ENCODE peak calls at places on chromosomes 2 and 18, in four cellular contexts. One of them, this sample, is unnamed.

GRCh38 chr18:56945171-56945863 is 201.6 kb upstream of the BOD1L2 start:
- DNase-seq in progenitor cell of endocrine pancreas: no peak
- DNase-seq in Right ventricle myocardium superior: no peak
- DNase-seq in keratinocyte: no peak
- DNase-seq in this sample: no peak

GRCh38 chr2:28366496-28367282 is 26.0 kb upstream of the FOSL2 start:
- DNase-seq in progenitor cell of endocrine pancreas: no peak
- DNase-seq in Right ventricle myocardium superior: no peak
- DNase-seq in keratinocyte: no peak
- DNase-seq in this sample: peak; percentile 59

GRCh38 chr18:8477615-8478014 is 131.6 kb upstream of the RAB12 start:
- DNase-seq in progenitor cell of endocrine pancreas: no peak
- DNase-seq in Right ventricle myocardium superior: no peak
- DNase-seq in keratinocyte: no peak
- DNase-seq in this sample: no peak

GRCh38 chr2:172953411-172953810 is 122.2 kb upstream of the MAP3K20 start:
- DNase-seq in progenitor cell of endocrine pancreas: no peak
- DNase-seq in Right ventricle myocardium superior: no peak
- DNase-seq in keratinocyte: no peak
- DNase-seq in this sample: no peak

GRCh38 chr2:181575024-181575649 is 81.8 kb downstream of the CERKL start:
- DNase-seq in progenitor cell of endocrine pancreas: no peak
- DNase-seq in Right ventricle myocardium superior: no peak
- DNase-seq in keratinocyte: no peak
- DNase-seq in this sample: no peak

GRCh38 chr2:48626047-48626446 is 8.4 kb downstream of the GTF2A1L start:
- DNase-seq in progenitor cell of endocrine pancreas: no peak
- DNase-seq in Right ventricle myocardium superior: no peak
- DNase-seq in keratinocyte: no peak
- DNase-seq in this sample: no peak

GRCh38 chr2:204849887-204850286 is 304.6 kb downstream of the PARD3B start:
- DNase-seq in progenitor cell of endocrine pancreas: no peak
- DNase-seq in Right ventricle myocardium superior: no peak
- DNase-seq in keratinocyte: peak; percentile 26
- DNase-seq in this sample: no peak

GRCh38 chr2:15941970-15942710 is 1.8 kb downstream of the MYCN start:
- DNase-seq in progenitor cell of endocrine pancreas: peak; percentile 37
- DNase-seq in Right ventricle myocardium superior: no peak
- DNase-seq in keratinocyte: no peak
- DNase-seq in this sample: peak; percentile 61